ENCODE peak calls at places on chromosomes 4 and X, in four cellular contexts. One of them, this sample, is unnamed.

GRCh38 chr4:2436301-2436700 is 17.5 kb downstream of the CFAP99 start:
- DNase-seq in HCT116: no peak
- DNase-seq in H1: no peak
- DNase-seq in HepG2: no peak
- DNase-seq in this sample: no peak

GRCh38 chr4:61661960-61662359 is 461.8 kb downstream of the ADGRL3 start:
- DNase-seq in HCT116: no peak
- DNase-seq in H1: no peak
- DNase-seq in HepG2: no peak
- DNase-seq in this sample: no peak

GRCh38 chr4:27327421-27328181 is 467.0 kb downstream of the STIM2 start:
- DNase-seq in HCT116: no peak
- DNase-seq in H1: no peak
- DNase-seq in HepG2: no peak
- DNase-seq in this sample: no peak

GRCh38 chr4:186934841-186935443 is 211.3 kb upstream of the FAT1 start:
- DNase-seq in HCT116: no peak
- DNase-seq in H1: no peak
- DNase-seq in HepG2: no peak
- DNase-seq in this sample: no peak

GRCh38 chrX:29687687-29688086 is 527.7 kb upstream of the MAGEB2 start:
- DNase-seq in HCT116: no peak
- DNase-seq in H1: no peak
- DNase-seq in HepG2: no peak
- DNase-seq in this sample: no peak

GRCh38 chr4:14079601-14080000 is 452.1 kb upstream of the BOD1L1 start:
- DNase-seq in HCT116: no peak
- DNase-seq in H1: no peak
- DNase-seq in HepG2: no peak
- DNase-seq in this sample: no peak

GRCh38 chr4:7964890-7965662 is 25.4 kb upstream of the AFAP1 start:
- DNase-seq in HCT116: no peak
- DNase-seq in H1: no peak
- DNase-seq in HepG2: no peak
- DNase-seq in this sample: no peak

GRCh38 chrX:47143894-47144625 is 442 bp downstream of the NDUFB11 start:
- DNase-seq in HCT116: no peak
- DNase-seq in H1: no peak
- DNase-seq in HepG2: no peak
- DNase-seq in this sample: peak; percentile 77

GRCh38 chr4:5452156-5452555 is 256.2 kb downstream of the EVC2 start:
- DNase-seq in HCT116: no peak
- DNase-seq in H1: no peak
- DNase-seq in HepG2: no peak
- DNase-seq in this sample: no peak

GRCh38 chrX:36867143-36867542 is 141.0 kb upstream of the FAM47C start:
- DNase-seq in HCT116: no peak
- DNase-seq in H1: no peak
- DNase-seq in HepG2: peak; percentile 2
- DNase-seq in this sample: peak; percentile 10

GRCh38 chr4:15005474-15006115 is 3.3 kb downstream of the CPEB2 start:
- DNase-seq in HCT116: no peak
- DNase-seq in H1: no peak
- DNase-seq in HepG2: no peak
- DNase-seq in this sample: no peak

GRCh38 chr4:185020293-185020808 is 2.1 kb downstream of the HELT start:
- DNase-seq in HCT116: no peak
- DNase-seq in H1: no peak
- DNase-seq in HepG2: no peak
- DNase-seq in this sample: no peak

GRCh38 chr4:28966982-28967381 is 1753.2 kb upstream of the PCDH7 start:
- DNase-seq in HCT116: no peak
- DNase-seq in H1: no peak
- DNase-seq in HepG2: no peak
- DNase-seq in this sample: no peak

GRCh38 chr4:78529569-78530209 is 21.9 kb upstream of the ANXA3 start:
- DNase-seq in HCT116: no peak
- DNase-seq in H1: no peak
- DNase-seq in HepG2: no peak
- DNase-seq in this sample: no peak

GRCh38 chr4:20487446-20487845 is 212.8 kb upstream of the PACRGL start:
- DNase-seq in HCT116: no peak
- DNase-seq in H1: no peak
- DNase-seq in HepG2: no peak
- DNase-seq in this sample: no peak

GRCh38 chr4:132227349-132228165 is 921.5 kb upstream of the PCDH10 start:
- DNase-seq in HCT116: peak; percentile 51
- DNase-seq in H1: peak; percentile 69
- DNase-seq in HepG2: peak; percentile 60
- DNase-seq in this sample: peak; percentile 10

GRCh38 chr4:140469806-140470733 is 28.0 kb downstream of the MGAT4D start:
- DNase-seq in HCT116: no peak
- DNase-seq in H1: no peak
- DNase-seq in HepG2: no peak
- DNase-seq in this sample: no peak

GRCh38 chrX:47482512-47483309 is at the start of gene ZNF41:
- DNase-seq in HCT116: peak; percentile 74
- DNase-seq in H1: peak; percentile 41
- DNase-seq in HepG2: peak; percentile 62
- DNase-seq in this sample: peak; percentile 86

GRCh38 chrX:12007881-12008280 is 130.4 kb upstream of the FRMPD4 start:
- DNase-seq in HCT116: peak; percentile 4
- DNase-seq in H1: no peak
- DNase-seq in HepG2: no peak
- DNase-seq in this sample: no peak

GRCh38 chr4:92969650-92970370 is 666.0 kb downstream of the GRID2 start:
- DNase-seq in HCT116: peak; percentile 56
- DNase-seq in H1: no peak
- DNase-seq in HepG2: peak; percentile 89
- DNase-seq in this sample: no peak

GRCh38 chr4:133154725-133155124 is 5.6 kb downstream of the PCDH10 start:
- DNase-seq in HCT116: peak; percentile 23
- DNase-seq in H1: no peak
- DNase-seq in HepG2: peak; percentile 4
- DNase-seq in this sample: peak; percentile 36

GRCh38 chrX:119647089-119647488 is 40.9 kb upstream of the NKRF start:
- DNase-seq in HCT116: no peak
- DNase-seq in H1: no peak
- DNase-seq in HepG2: no peak
- DNase-seq in this sample: no peak

GRCh38 chrX:12452268-12452667 is 314.0 kb downstream of the FRMPD4 start:
- DNase-seq in HCT116: no peak
- DNase-seq in H1: no peak
- DNase-seq in HepG2: no peak
- DNase-seq in this sample: no peak

GRCh38 chrX:44223150-44223549 is 120.3 kb downstream of the EFHC2 start:
- DNase-seq in HCT116: peak; percentile 16
- DNase-seq in H1: no peak
- DNase-seq in HepG2: no peak
- DNase-seq in this sample: no peak

GRCh38 chr4:40199999-40200880 is 3.4 kb downstream of the RHOH start:
- DNase-seq in HCT116: no peak
- DNase-seq in H1: no peak
- DNase-seq in HepG2: no peak
- DNase-seq in this sample: no peak

GRCh38 chr4:54073481-54073880 is 9.1 kb upstream of the CHIC2 start:
- DNase-seq in HCT116: no peak
- DNase-seq in H1: no peak
- DNase-seq in HepG2: no peak
- DNase-seq in this sample: no peak

GRCh38 chrX:150438165-150438564 is 75.0 kb downstream of the MAMLD1 start:
- DNase-seq in HCT116: no peak
- DNase-seq in H1: no peak
- DNase-seq in HepG2: no peak
- DNase-seq in this sample: no peak

GRCh38 chrX:7170903-7171302 is 22.9 kb upstream of the PUDP start:
- DNase-seq in HCT116: no peak
- DNase-seq in H1: no peak
- DNase-seq in HepG2: peak; percentile 29
- DNase-seq in this sample: peak; percentile 64

GRCh38 chr4:73573794-73574528 is 46.3 kb downstream of the RASSF6 start:
- DNase-seq in HCT116: peak; percentile 54
- DNase-seq in H1: peak; percentile 70
- DNase-seq in HepG2: peak; percentile 79
- DNase-seq in this sample: peak; percentile 16

GRCh38 chr4:70714061-70714468 is 7.7 kb upstream of the RUFY3 start:
- DNase-seq in HCT116: no peak
- DNase-seq in H1: no peak
- DNase-seq in HepG2: peak; percentile 75
- DNase-seq in this sample: peak; percentile 45

GRCh38 chr4:76306882-76307669 is 543 bp downstream of the STBD1 start:
- DNase-seq in HCT116: no peak
- DNase-seq in H1: peak; percentile 44
- DNase-seq in HepG2: peak; percentile 19
- DNase-seq in this sample: no peak

GRCh38 chr4:166585491-166585890 is 648.8 kb downstream of the SPOCK3 start:
- DNase-seq in HCT116: no peak
- DNase-seq in H1: no peak
- DNase-seq in HepG2: no peak
- DNase-seq in this sample: no peak
- TF ChIP-seq FOSL1 in HCT116: no peak
- TF ChIP-seq FOSL1 in H1: no peak
- TF ChIP-seq FOSL1 in HepG2: no peak
- TF ChIP-seq FOSL1 in this sample: no peak

DNA sequence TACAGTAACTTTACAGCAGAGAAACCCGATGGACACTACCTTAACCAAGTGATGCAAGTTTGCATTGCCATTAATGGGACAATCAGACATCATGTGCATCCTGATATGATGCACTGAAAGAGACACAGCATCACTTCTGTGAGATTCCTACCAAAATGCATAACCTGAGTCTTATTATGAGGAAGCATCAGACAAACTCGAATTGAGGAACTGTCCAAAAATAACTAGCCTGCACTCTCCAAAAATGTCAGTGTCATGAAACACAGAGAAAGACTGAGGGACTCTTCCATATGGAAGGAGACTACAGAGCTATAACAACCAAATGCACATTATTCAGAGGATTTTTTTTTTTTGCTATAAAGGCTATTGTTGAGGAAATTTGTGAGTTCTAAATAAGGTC is 66.6 kb upstream of the IQSEC2 start:
- DNase-seq in HCT116: no peak
- DNase-seq in H1: no peak
- DNase-seq in HepG2: no peak
- DNase-seq in this sample: no peak
- TF ChIP-seq FOSL1 in HCT116: no peak
- TF ChIP-seq FOSL1 in H1: no peak
- TF ChIP-seq FOSL1 in HepG2: no peak
- TF ChIP-seq FOSL1 in this sample: no peak

GRCh38 chr4:171793723-171794122 is 19.5 kb upstream of the GALNTL6 start:
- DNase-seq in HCT116: no peak
- DNase-seq in H1: no peak
- DNase-seq in HepG2: no peak
- DNase-seq in this sample: no peak
- TF ChIP-seq FOSL1 in HCT116: no peak
- TF ChIP-seq FOSL1 in H1: no peak
- TF ChIP-seq FOSL1 in HepG2: no peak
- TF ChIP-seq FOSL1 in this sample: no peak

GRCh38 chr4:176032454-176032853 is 33.2 kb upstream of the WDR17 start:
- DNase-seq in HCT116: no peak
- DNase-seq in H1: no peak
- DNase-seq in HepG2: no peak
- DNase-seq in this sample: no peak

GRCh38 chr4:176031927-176032326 is 33.7 kb upstream of the WDR17 start:
- DNase-seq in HCT116: no peak
- DNase-seq in H1: no peak
- DNase-seq in HepG2: no peak
- DNase-seq in this sample: no peak

GRCh38 chr4:176034936-176035335 is 30.7 kb upstream of the WDR17 start:
- DNase-seq in HCT116: no peak
- DNase-seq in H1: no peak
- DNase-seq in HepG2: no peak
- DNase-seq in this sample: no peak

GRCh38 chr4:176036585-176037205 is 28.9 kb upstream of the WDR17 start:
- DNase-seq in HCT116: no peak
- DNase-seq in H1: no peak
- DNase-seq in HepG2: no peak
- DNase-seq in this sample: no peak

DNA sequence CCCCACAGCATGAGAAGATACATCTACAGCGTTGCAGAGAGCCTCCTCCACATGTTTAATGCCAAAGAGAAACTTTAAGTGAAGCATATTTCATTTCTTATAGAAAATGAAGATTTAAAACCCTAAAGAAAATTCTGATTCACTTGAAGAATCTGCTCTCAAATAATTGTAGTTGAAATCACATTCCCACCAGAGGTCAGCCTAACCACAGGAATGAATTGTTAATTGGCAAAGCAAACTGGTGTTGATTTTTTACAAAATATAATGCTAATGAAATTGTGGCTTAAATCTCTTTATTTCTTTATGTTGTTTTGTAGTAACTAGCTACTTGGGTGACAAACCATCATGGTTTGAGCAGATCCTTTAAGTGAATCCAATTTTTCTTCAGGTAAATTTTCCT is 31.1 kb upstream of the WDR17 start:
- DNase-seq in HCT116: peak; percentile 27
- DNase-seq in H1: no peak
- DNase-seq in HepG2: no peak
- DNase-seq in this sample: no peak
- TF ChIP-seq FOSL1 in HCT116: no peak
- TF ChIP-seq FOSL1 in H1: no peak
- TF ChIP-seq FOSL1 in HepG2: no peak
- TF ChIP-seq FOSL1 in this sample: no peak

GRCh38 chr4:96315815-96316214 is 475.9 kb downstream of the PDHA2 start:
- DNase-seq in HCT116: no peak
- DNase-seq in H1: no peak
- DNase-seq in HepG2: no peak
- DNase-seq in this sample: no peak
- TF ChIP-seq FOSL1 in HCT116: no peak
- TF ChIP-seq FOSL1 in H1: no peak
- TF ChIP-seq FOSL1 in HepG2: no peak
- TF ChIP-seq FOSL1 in this sample: no peak

GRCh38 chr4:128006592-128006991 is 41.4 kb downstream of the ABHD18 start:
- DNase-seq in HCT116: no peak
- DNase-seq in H1: no peak
- DNase-seq in HepG2: no peak
- DNase-seq in this sample: no peak
- TF ChIP-seq FOSL1 in HCT116: no peak
- TF ChIP-seq FOSL1 in H1: no peak
- TF ChIP-seq FOSL1 in HepG2: no peak
- TF ChIP-seq FOSL1 in this sample: no peak

GRCh38 chr4:104491396-104491821 is 3.3 kb downstream of the CXXC4 start:
- DNase-seq in HCT116: no peak
- DNase-seq in H1: no peak
- DNase-seq in HepG2: no peak
- DNase-seq in this sample: peak; percentile 46

GRCh38 chr4:104491826-104492771 is 2.6 kb downstream of the CXXC4 start:
- DNase-seq in HCT116: no peak
- DNase-seq in H1: no peak
- DNase-seq in HepG2: no peak
- DNase-seq in this sample: no peak

GRCh38 chr4:104490096-104490769 is 4.5 kb downstream of the CXXC4 start:
- DNase-seq in HCT116: no peak
- DNase-seq in H1: no peak
- DNase-seq in HepG2: no peak
- DNase-seq in this sample: no peak

GRCh38 chr4:104489731-104490095 is 5.0 kb downstream of the CXXC4 start:
- DNase-seq in HCT116: no peak
- DNase-seq in H1: no peak
- DNase-seq in HepG2: no peak
- DNase-seq in this sample: no peak

GRCh38 chr4:104490770-104491395 is 3.8 kb downstream of the CXXC4 start:
- DNase-seq in HCT116: no peak
- DNase-seq in H1: no peak
- DNase-seq in HepG2: peak; percentile 17
- DNase-seq in this sample: peak; percentile 31
- TF ChIP-seq FOSL1 in HCT116: no peak
- TF ChIP-seq FOSL1 in H1: no peak
- TF ChIP-seq FOSL1 in HepG2: no peak
- TF ChIP-seq FOSL1 in this sample: no peak